ENCODE peak calls at places on chromosome 14, in five cellular contexts. One of them, this sample, is unnamed.

GRCh38 chr14:68549057-68549421 is 243.8 kb downstream of the ZFP36L1 start:
- DNase-seq in HCT116: peak; percentile 74
- DNase-seq in MM.1S: no peak
- DNase-seq in GM23338: peak; percentile 11
- DNase-seq in PC-3: peak; percentile 50
- DNase-seq in this sample: no peak

GRCh38 chr14:87629788-87630187 is 363.2 kb downstream of the GALC start:
- DNase-seq in PC-3: no peak
- DNase-seq in MM.1S: no peak
- DNase-seq in GM23338: peak; percentile 25
- DNase-seq in HCT116: no peak
- DNase-seq in this sample: no peak

GRCh38 chr14:23326491-23327332 is 5.5 kb downstream of the PABPN1 start:
- DNase-seq in GM23338: no peak
- DNase-seq in MM.1S: peak; percentile 8
- DNase-seq in HCT116: no peak
- DNase-seq in PC-3: no peak
- DNase-seq in this sample: no peak

GRCh38 chr14:32536175-32536574 is 207.1 kb downstream of the AKAP6 start:
- DNase-seq in MM.1S: no peak
- DNase-seq in HCT116: no peak
- DNase-seq in GM23338: no peak
- DNase-seq in PC-3: no peak
- DNase-seq in this sample: no peak

GRCh38 chr14:48690349-48690748 is 895.8 kb downstream of the RPS29 start:
- DNase-seq in HCT116: peak; percentile 8
- DNase-seq in MM.1S: no peak
- DNase-seq in PC-3: peak; percentile 48
- DNase-seq in GM23338: peak; percentile 60
- DNase-seq in this sample: no peak

GRCh38 chr14:89190779-89191513 is 226.1 kb downstream of the FOXN3 start:
- DNase-seq in MM.1S: no peak
- DNase-seq in HCT116: no peak
- DNase-seq in PC-3: no peak
- DNase-seq in GM23338: peak; percentile 74
- DNase-seq in this sample: no peak

GRCh38 chr14:90019824-90020523 is 41.8 kb upstream of the KCNK13 start:
- DNase-seq in PC-3: peak; percentile 10
- DNase-seq in GM23338: no peak
- DNase-seq in HCT116: no peak
- DNase-seq in MM.1S: no peak
- DNase-seq in this sample: no peak

GRCh38 chr14:97524579-97525319 is 727.6 kb downstream of the VRK1 start:
- DNase-seq in MM.1S: no peak
- DNase-seq in GM23338: no peak
- DNase-seq in HCT116: no peak
- DNase-seq in PC-3: no peak
- DNase-seq in this sample: no peak

GRCh38 chr14:36713960-36714703 is 52.5 kb downstream of the PAX9 start:
- DNase-seq in PC-3: no peak
- DNase-seq in HCT116: no peak
- DNase-seq in GM23338: no peak
- DNase-seq in MM.1S: no peak
- DNase-seq in this sample: no peak

GRCh38 chr14:77222546-77223225 is 41.1 kb downstream of the TMEM63C start:
- DNase-seq in HCT116: no peak
- DNase-seq in MM.1S: no peak
- DNase-seq in PC-3: no peak
- DNase-seq in GM23338: peak; percentile 76
- DNase-seq in this sample: no peak

GRCh38 chr14:22737052-22737451 is 29.4 kb upstream of the OXA1L start:
- DNase-seq in PC-3: no peak
- DNase-seq in MM.1S: peak; percentile 69
- DNase-seq in GM23338: no peak
- DNase-seq in HCT116: no peak
- DNase-seq in this sample: no peak

GRCh38 chr14:35808076-35808657 is 928 bp downstream of the RALGAPA1 start:
- DNase-seq in MM.1S: peak; percentile 37
- DNase-seq in HCT116: no peak
- DNase-seq in GM23338: peak; percentile 73
- DNase-seq in PC-3: peak; percentile 67
- DNase-seq in this sample: peak; percentile 38

DNA sequence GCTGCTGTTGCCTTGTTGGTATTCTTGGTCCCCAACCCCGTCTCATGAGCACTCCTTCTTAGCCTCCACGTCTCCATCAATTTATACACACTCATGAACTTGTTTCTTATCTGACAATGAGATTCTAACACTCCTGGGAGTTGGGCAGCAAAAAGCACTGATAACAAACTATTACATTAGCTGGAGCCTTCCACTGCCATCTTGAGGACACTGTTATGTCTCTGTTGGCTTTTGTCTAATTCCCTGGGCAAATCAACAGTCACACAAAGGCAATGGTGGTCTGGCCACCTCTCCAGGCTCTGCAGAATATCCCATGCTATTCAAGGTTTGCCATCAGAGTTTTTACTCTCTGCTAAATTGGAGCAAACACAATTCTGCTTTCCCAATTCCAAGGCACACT is 117.8 kb upstream of the COCH start:
- DNase-seq in PC-3: no peak
- DNase-seq in HCT116: no peak
- DNase-seq in GM23338: no peak
- DNase-seq in MM.1S: no peak
- DNase-seq in this sample: no peak
- TF ChIP-seq CTCF in PC-3: peak; percentile 13
- TF ChIP-seq CTCF in HCT116: no peak
- TF ChIP-seq CTCF in GM23338: peak; percentile 39
- TF ChIP-seq CTCF in MM.1S: no peak
- TF ChIP-seq CTCF in this sample: no peak

GRCh38 chr14:92675421-92675820 is 73.0 kb downstream of the LGMN start:
- DNase-seq in HCT116: no peak
- DNase-seq in MM.1S: no peak
- DNase-seq in PC-3: no peak
- DNase-seq in GM23338: no peak
- DNase-seq in this sample: no peak
- H3K4me2 ChIP-seq in HCT116: no peak overlapping the region
- H3K4me2 ChIP-seq in MM.1S: no peak overlapping the region
- H3K4me2 ChIP-seq in PC-3: no peak overlapping the region
- H3K4me2 ChIP-seq in GM23338: no peak overlapping the region
- H3K4me2 ChIP-seq in this sample: peak overlapping the region; percentile 20

GRCh38 chr14:95290769-95291440 is 28.8 kb downstream of the CLMN start:
- DNase-seq in HCT116: no peak
- DNase-seq in GM23338: peak; percentile 54
- DNase-seq in PC-3: peak; percentile 75
- DNase-seq in MM.1S: no peak
- DNase-seq in this sample: peak; percentile 43
- H3K9me2 ChIP-seq in HCT116: no peaks in the 10 kb centered on the region
- H3K9me2 ChIP-seq in GM23338: no peaks in the 10 kb centered on the region
- H3K9me2 ChIP-seq in PC-3: no peaks in the 10 kb centered on the region
- H3K9me2 ChIP-seq in MM.1S: no peaks in the 10 kb centered on the region
- H3K9me2 ChIP-seq in this sample: no peaks in the 10 kb centered on the region

DNA sequence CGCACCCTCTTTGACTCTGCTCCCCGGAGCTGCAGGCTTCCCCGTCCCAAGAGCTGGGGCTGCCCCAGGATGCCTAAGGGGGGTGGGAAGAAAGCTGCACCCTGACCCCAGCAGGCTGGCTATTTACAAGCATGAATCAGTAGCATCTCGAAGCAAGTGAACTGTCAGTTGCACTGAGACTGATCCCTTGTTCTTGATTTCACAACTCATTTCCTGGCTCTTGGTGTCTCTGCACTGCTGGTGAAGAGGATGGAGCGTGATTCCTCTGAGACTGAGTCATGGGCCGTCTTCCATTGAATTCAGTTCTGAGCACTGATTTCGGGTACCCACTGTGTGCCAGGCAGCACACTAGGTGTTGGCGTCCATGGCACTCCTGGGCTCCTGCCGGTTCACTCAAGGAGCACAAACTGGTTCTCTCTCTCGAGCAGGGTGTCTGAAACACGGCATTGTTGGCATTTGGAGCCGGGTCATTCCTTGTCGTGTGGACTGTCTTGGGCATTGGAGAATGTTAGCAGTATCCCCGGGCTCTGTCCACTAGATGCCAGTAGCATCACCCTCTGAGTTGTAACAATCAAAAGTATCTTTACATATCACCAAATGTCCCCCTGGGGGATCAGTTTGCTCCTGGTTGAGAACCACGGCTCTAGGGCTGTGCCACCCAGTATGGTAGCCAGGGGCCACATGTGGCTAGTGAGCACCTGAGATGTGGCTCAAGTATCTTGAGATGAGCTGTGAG is 86.9 kb downstream of the RIN3 start:
- DNase-seq in GM23338: no peak
- DNase-seq in HCT116: no peak
- DNase-seq in MM.1S: no peak
- DNase-seq in PC-3: peak; percentile 78
- DNase-seq in this sample: no peak
- TF ChIP-seq CTCF in GM23338: no peak
- TF ChIP-seq CTCF in HCT116: no peak
- TF ChIP-seq CTCF in MM.1S: no peak
- TF ChIP-seq CTCF in PC-3: peak; percentile 45
- TF ChIP-seq CTCF in this sample: no peak

GRCh38 chr14:55092326-55092725 is 36.7 kb upstream of the LGALS3 start:
- DNase-seq in PC-3: no peak
- DNase-seq in MM.1S: no peak
- DNase-seq in GM23338: no peak
- DNase-seq in HCT116: no peak
- DNase-seq in this sample: no peak
- H3K4me2 ChIP-seq in PC-3: no peak overlapping the region
- H3K4me2 ChIP-seq in MM.1S: no peak overlapping the region
- H3K4me2 ChIP-seq in GM23338: no peak overlapping the region
- H3K4me2 ChIP-seq in HCT116: no peak overlapping the region
- H3K4me2 ChIP-seq in this sample: no peak overlapping the region

GRCh38 chr14:39366460-39367386 is 65.5 kb downstream of the FBXO33 start:
- DNase-seq in HCT116: no peak
- DNase-seq in GM23338: peak; percentile 14
- DNase-seq in PC-3: no peak
- DNase-seq in MM.1S: no peak
- DNase-seq in this sample: no peak
- H3K9me2 ChIP-seq in HCT116: no peaks in the 10 kb centered on the region
- H3K9me2 ChIP-seq in GM23338: no peaks in the 10 kb centered on the region
- H3K9me2 ChIP-seq in PC-3: no peaks in the 10 kb centered on the region
- H3K9me2 ChIP-seq in MM.1S: no peaks in the 10 kb centered on the region
- H3K9me2 ChIP-seq in this sample: no peaks in the 10 kb centered on the region

DNA sequence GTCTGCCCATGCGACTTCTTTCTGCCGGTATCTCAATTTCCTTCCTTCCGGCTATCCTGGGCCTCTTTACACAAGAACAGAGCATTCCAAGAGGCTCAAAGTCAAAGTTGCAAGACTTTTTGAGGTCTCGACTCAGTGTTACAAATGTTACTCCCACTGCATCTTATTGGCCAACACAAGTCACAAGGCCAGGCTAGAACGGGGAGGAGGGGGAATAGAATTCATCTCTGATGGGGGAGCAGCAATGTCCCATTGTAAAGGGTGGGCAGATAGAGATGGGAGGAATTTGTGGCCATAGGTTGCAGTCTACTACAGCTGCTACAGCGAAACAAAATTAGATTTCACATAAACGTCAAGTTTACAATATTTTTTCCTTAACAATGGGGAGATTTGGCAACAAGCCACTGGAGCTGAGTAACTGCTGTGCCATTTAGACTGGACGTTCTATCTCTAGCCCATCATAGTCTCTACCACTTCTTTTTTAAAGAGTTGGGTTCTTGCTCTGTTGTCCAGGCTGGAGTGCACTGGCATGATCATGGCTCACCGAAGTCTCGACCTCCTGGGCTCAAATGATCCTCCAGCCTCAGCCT is 9.4 kb upstream of the NYNRIN start:
- DNase-seq in MM.1S: no peak
- DNase-seq in HCT116: no peak
- DNase-seq in GM23338: no peak
- DNase-seq in PC-3: peak; percentile 32
- DNase-seq in this sample: no peak
- TF ChIP-seq CTCF in MM.1S: no peak
- TF ChIP-seq CTCF in HCT116: no peak
- TF ChIP-seq CTCF in GM23338: no peak
- TF ChIP-seq CTCF in PC-3: no peak
- TF ChIP-seq CTCF in this sample: no peak

GRCh38 chr14:74524076-74524812 is 30.7 kb downstream of the ISCA2 start:
- DNase-seq in MM.1S: no peak
- DNase-seq in GM23338: no peak
- DNase-seq in HCT116: no peak
- DNase-seq in PC-3: no peak
- DNase-seq in this sample: no peak

GRCh38 chr14:74526854-74527585 is 33.5 kb downstream of the ISCA2 start:
- DNase-seq in HCT116: no peak
- DNase-seq in MM.1S: no peak
- DNase-seq in PC-3: peak; percentile 18
- DNase-seq in GM23338: peak; percentile 50
- DNase-seq in this sample: no peak

GRCh38 chr14:74525361-74525851 is 31.8 kb downstream of the ISCA2 start:
- DNase-seq in GM23338: no peak
- DNase-seq in MM.1S: peak; percentile 10
- DNase-seq in PC-3: no peak
- DNase-seq in HCT116: no peak
- DNase-seq in this sample: peak; percentile 65

GRCh38 chr14:74522740-74523139 is 29.2 kb downstream of the ISCA2 start:
- DNase-seq in GM23338: no peak
- DNase-seq in MM.1S: no peak
- DNase-seq in HCT116: no peak
- DNase-seq in PC-3: no peak
- DNase-seq in this sample: no peak

DNA sequence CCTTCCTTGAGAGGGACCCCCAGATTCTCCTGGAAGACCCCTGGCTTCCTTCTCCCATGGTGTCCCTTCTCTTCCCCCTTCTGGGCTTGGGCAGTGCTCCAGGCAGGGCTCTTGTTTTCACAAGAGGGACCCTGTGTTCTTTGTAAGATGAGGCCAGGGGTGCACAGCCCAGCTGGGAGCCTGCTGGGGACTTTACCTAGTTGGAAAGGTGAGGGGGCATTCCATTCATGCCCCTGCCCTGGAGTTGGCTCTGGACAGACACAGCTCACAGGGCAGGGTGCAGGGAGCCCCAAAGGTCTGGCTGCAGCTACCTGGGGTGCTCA is 31.2 kb downstream of the ISCA2 start:
- DNase-seq in HCT116: no peak
- DNase-seq in PC-3: no peak
- DNase-seq in GM23338: no peak
- DNase-seq in MM.1S: no peak
- DNase-seq in this sample: no peak
- H3K4me2 ChIP-seq in HCT116: no peak overlapping the region
- H3K4me2 ChIP-seq in PC-3: no peak overlapping the region
- H3K4me2 ChIP-seq in GM23338: no peak overlapping the region
- H3K4me2 ChIP-seq in MM.1S: no peak overlapping the region
- H3K4me2 ChIP-seq in this sample: peak overlapping the region; percentile 40

GRCh38 chr14:50758945-50759344 is 72.0 kb downstream of the NIN start:
- DNase-seq in GM23338: no peak
- DNase-seq in MM.1S: no peak
- DNase-seq in HCT116: no peak
- DNase-seq in PC-3: no peak
- DNase-seq in this sample: no peak
- H3K9me2 ChIP-seq in GM23338: no peaks in the 10 kb centered on the region
- H3K9me2 ChIP-seq in MM.1S: no peaks in the 10 kb centered on the region
- H3K9me2 ChIP-seq in HCT116: no peaks in the 10 kb centered on the region
- H3K9me2 ChIP-seq in PC-3: no peaks in the 10 kb centered on the region
- H3K9me2 ChIP-seq in this sample: no peaks in the 10 kb centered on the region